ENCODE peak calls at places on chromosomes 2 and 18, in four cellular contexts. One of them, this sample, is unnamed.

GRCh38 chr2:127100261-127101047 is 6.5 kb downstream of the BIN1 start:
- DNase-seq in kidney tubule cell: peak
- DNase-seq in stimulated activated CD8-positive, alpha-beta memory T cell treated with anti-CD3 and anti-CD28 coated beads, Interleukin-4, amount 100 ng/mL, for 1 hour: no peak
- DNase-seq in stimulated activated naive B cell treated with anti-CD40 and anti-IgM and Interleukin-4, amounts not matched to agents 10 μg/mL and 1 μg/mL and 100 μg/mL, for 72 hours: no peak
- DNase-seq in this sample: peak

GRCh38 chr2:105113616-105114275 is 75.9 kb downstream of the MRPS9 start:
- DNase-seq in stimulated activated CD8-positive, alpha-beta memory T cell treated with anti-CD3 and anti-CD28 coated beads, Interleukin-4, amount 100 ng/mL, for 1 hour: no peak
- DNase-seq in kidney tubule cell: no peak
- DNase-seq in stimulated activated naive B cell treated with anti-CD40 and anti-IgM and Interleukin-4, amounts not matched to agents 10 μg/mL and 1 μg/mL and 100 μg/mL, for 72 hours: no peak
- DNase-seq in this sample: no peak

GRCh38 chr18:45518770-45519169 is 96.5 kb upstream of the SLC14A2 start:
- DNase-seq in kidney tubule cell: no peak
- DNase-seq in stimulated activated naive B cell treated with anti-CD40 and anti-IgM and Interleukin-4, amounts not matched to agents 10 μg/mL and 1 μg/mL and 100 μg/mL, for 72 hours: no peak
- DNase-seq in stimulated activated CD8-positive, alpha-beta memory T cell treated with anti-CD3 and anti-CD28 coated beads, Interleukin-4, amount 100 ng/mL, for 1 hour: no peak
- DNase-seq in this sample: no peak

GRCh38 chr2:176445831-176446433 is 176.7 kb downstream of the MTX2 start:
- DNase-seq in stimulated activated naive B cell treated with anti-CD40 and anti-IgM and Interleukin-4, amounts not matched to agents 10 μg/mL and 1 μg/mL and 100 μg/mL, for 72 hours: no peak
- DNase-seq in stimulated activated CD8-positive, alpha-beta memory T cell treated with anti-CD3 and anti-CD28 coated beads, Interleukin-4, amount 100 ng/mL, for 1 hour: no peak
- DNase-seq in kidney tubule cell: peak
- DNase-seq in this sample: peak

GRCh38 chr2:113894156-113894743 is 4.4 kb downstream of the ACTR3 start:
- DNase-seq in kidney tubule cell: peak
- DNase-seq in stimulated activated CD8-positive, alpha-beta memory T cell treated with anti-CD3 and anti-CD28 coated beads, Interleukin-4, amount 100 ng/mL, for 1 hour: no peak
- DNase-seq in stimulated activated naive B cell treated with anti-CD40 and anti-IgM and Interleukin-4, amounts not matched to agents 10 μg/mL and 1 μg/mL and 100 μg/mL, for 72 hours: no peak
- DNase-seq in this sample: peak

GRCh38 chr2:1884933-1885580 is 140.7 kb upstream of the PXDN start:
- DNase-seq in stimulated activated naive B cell treated with anti-CD40 and anti-IgM and Interleukin-4, amounts not matched to agents 10 μg/mL and 1 μg/mL and 100 μg/mL, for 72 hours: no peak
- DNase-seq in stimulated activated CD8-positive, alpha-beta memory T cell treated with anti-CD3 and anti-CD28 coated beads, Interleukin-4, amount 100 ng/mL, for 1 hour: no peak
- DNase-seq in kidney tubule cell: peak
- DNase-seq in this sample: peak

GRCh38 chr18:35972197-35973000 is at the start of gene RMP24:
- DNase-seq in stimulated activated naive B cell treated with anti-CD40 and anti-IgM and Interleukin-4, amounts not matched to agents 10 μg/mL and 1 μg/mL and 100 μg/mL, for 72 hours: peak
- DNase-seq in stimulated activated CD8-positive, alpha-beta memory T cell treated with anti-CD3 and anti-CD28 coated beads, Interleukin-4, amount 100 ng/mL, for 1 hour: peak
- DNase-seq in kidney tubule cell: peak
- DNase-seq in this sample: peak

GRCh38 chr2:158676696-158677095 is 118.4 kb upstream of the DAPL1 start:
- DNase-seq in stimulated activated CD8-positive, alpha-beta memory T cell treated with anti-CD3 and anti-CD28 coated beads, Interleukin-4, amount 100 ng/mL, for 1 hour: no peak
- DNase-seq in kidney tubule cell: no peak
- DNase-seq in stimulated activated naive B cell treated with anti-CD40 and anti-IgM and Interleukin-4, amounts not matched to agents 10 μg/mL and 1 μg/mL and 100 μg/mL, for 72 hours: no peak
- DNase-seq in this sample: no peak

GRCh38 chr2:225270053-225270452 is 129.5 kb upstream of the NYAP2 start:
- DNase-seq in stimulated activated naive B cell treated with anti-CD40 and anti-IgM and Interleukin-4, amounts not matched to agents 10 μg/mL and 1 μg/mL and 100 μg/mL, for 72 hours: no peak
- DNase-seq in kidney tubule cell: no peak
- DNase-seq in stimulated activated CD8-positive, alpha-beta memory T cell treated with anti-CD3 and anti-CD28 coated beads, Interleukin-4, amount 100 ng/mL, for 1 hour: no peak
- DNase-seq in this sample: no peak

GRCh38 chr2:200929334-200930249 is 33.9 kb downstream of the ORC2 start:
- DNase-seq in kidney tubule cell: peak
- DNase-seq in stimulated activated naive B cell treated with anti-CD40 and anti-IgM and Interleukin-4, amounts not matched to agents 10 μg/mL and 1 μg/mL and 100 μg/mL, for 72 hours: no peak
- DNase-seq in stimulated activated CD8-positive, alpha-beta memory T cell treated with anti-CD3 and anti-CD28 coated beads, Interleukin-4, amount 100 ng/mL, for 1 hour: no peak
- DNase-seq in this sample: peak